ENCODE peak calls at places on chromosomes 16 and 17, in eight cellular contexts. B is K562, Q is heart left ventricle, D is Caco-2, N is tibial nerve, H is suprapubic skin, W is transverse colon, I is lung. V is an unnamed sample. For H3K4me1, the result is how much of the 10 kb centered on the place peaks cover.

GRCh38 chr17:45745843-45746494 is 38.2 kb upstream of the CRHR1 start:
- DNase-seq in B (no peak), H (no peak), D (no peak), Q (no peak), W (no peak), N (no peak), I (no peak), V (no peak)

GRCh38 chr16:50298591-50299507 is 32.5 kb downstream of the ADCY7 start:
- DNase-seq in H (peak), D (peak), N (no peak), Q (no peak), W (no peak), B (no peak), I (no peak), V (no peak)

GRCh38 chr16:73605309-73605708 is 557.4 kb upstream of the ZFHX3 start:
- DNase-seq in N (no peak), W (no peak), B (no peak), H (no peak), D (no peak), I (no peak), Q (no peak), V (no peak)

GRCh38 chr17:60745544-60745943 is 67.9 kb downstream of the BCAS3 start:
- DNase-seq in D (no peak), H (no peak), W (no peak), I (no peak), B (no peak), Q (no peak), N (no peak), V (no peak)

GRCh38 chr16:87123356-87124001 is 193.7 kb downstream of the C16orf95 start:
- DNase-seq in W (no peak), H (no peak), N (no peak), I (no peak), D (no peak), B (no peak), Q (no peak), V (no peak)

GRCh38 chr16:85969591-85969990 is 70.6 kb downstream of the IRF8 start:
- DNase-seq in I (no peak), B (no peak), Q (no peak), W (no peak), D (no peak), N (no peak), H (no peak), V (no peak)

GRCh38 chr17:39113871-39114270 is 37.6 kb downstream of the PLXDC1 start:
- DNase-seq in B (no peak), W (no peak), H (no peak), I (no peak), N (no peak), D (no peak), Q (no peak), V (no peak)

GRCh38 chr16:85570213-85570734 is 42.8 kb upstream of the GSE1 start:
- DNase-seq in W (no peak), H (no peak), I (no peak), N (no peak), D (no peak), Q (no peak), B (no peak), V (no peak)

GRCh38 chr16:89057738-89058137 is 35.9 kb upstream of the ACSF3 start:
- DNase-seq in B (no peak), W (no peak), H (no peak), I (no peak), N (no peak), Q (no peak), D (no peak), V (no peak)

GRCh38 chr17:16061631-16062030 is 62.0 kb downstream of the TTC19 start:
- DNase-seq in N (no peak), I (no peak), Q (no peak), H (no peak), W (no peak), B (no peak), D (no peak), V (no peak)

GRCh38 chr17:15403276-15403939 is 62.0 kb upstream of the TEKT3 start:
- DNase-seq in D (no peak), H (no peak), I (no peak), N (no peak), Q (peak), W (no peak), B (no peak), V (no peak)

GRCh38 chr17:79814966-79815835 is 18.3 kb upstream of the CBX8 start:
- DNase-seq in Q (no peak), H (no peak), N (no peak), B (no peak), W (peak), D (no peak), I (peak), V (no peak)

GRCh38 chr16:85440744-85441143 is 172.4 kb upstream of the GSE1 start:
- DNase-seq in B (no peak), H (no peak), Q (no peak), I (no peak), W (no peak), D (no peak), N (no peak), V (no peak)

GRCh38 chr16:19188406-19188805 is 20.4 kb downstream of the SYT17 start:
- DNase-seq in B (no peak), Q (no peak), W (no peak), D (no peak), I (no peak), H (no peak), N (no peak), V (no peak)

GRCh38 chr17:30920282-30920681 is 1.5 kb upstream of the ADAP2 start:
- DNase-seq in B (no peak), N (no peak), H (no peak), D (no peak), Q (peak), W (no peak), I (no peak), V (no peak)

GRCh38 chr16:86955136-86955890 is 361.9 kb downstream of the C16orf95 start:
- DNase-seq in N (no peak), W (no peak), H (no peak), D (no peak), Q (no peak), B (no peak), I (no peak), V (no peak)

GRCh38 chr16:54096607-54097006 is 190.0 kb downstream of the IRX3 start:
- DNase-seq in N (no peak), I (no peak), W (no peak), D (no peak), H (no peak), Q (no peak), B (no peak), V (no peak)

GRCh38 chr16:22329199-22329695 is 32.0 kb downstream of the POLR3E start:
- DNase-seq in I (no peak), B (no peak), H (no peak), N (no peak), W (no peak), D (no peak), Q (no peak), V (no peak)

GRCh38 chr17:71942626-71943025 is 178.2 kb upstream of the SOX9 start:
- DNase-seq in Q (peak), D (no peak), I (no peak), N (peak), H (no peak), W (peak), B (no peak), V (no peak)

GRCh38 chr17:72380120-72380519 is 259.3 kb downstream of the SOX9 start:
- DNase-seq in D (no peak), I (no peak), Q (no peak), H (no peak), N (no peak), B (no peak), W (no peak), V (no peak)

GRCh38 chr16:73171901-73172619 is 124.1 kb upstream of the ZFHX3 start:
- DNase-seq in Q (peak), I (no peak), W (no peak), N (no peak), H (no peak), D (no peak), B (no peak), V (no peak)

GRCh38 chr16:67158637-67159600 is 790 bp downstream of the TRADD start:
- DNase-seq in Q (peak), N (no peak), W (peak), H (no peak), D (peak), I (no peak), B (peak), V (no peak)

GRCh38 chr17:1485311-1485747 is 7.2 kb downstream of the MYO1C start:
- DNase-seq in B (peak), I (peak), N (no peak), H (no peak), D (peak), Q (peak), W (peak), V (no peak)

GRCh38 chr17:41226051-41226450 is 397 bp upstream of the KRTAP9-2 start:
- DNase-seq in D (no peak), W (no peak), Q (no peak), N (no peak), B (no peak), H (no peak), I (no peak), V (no peak)

GRCh38 chr16:1998852-1999801 is 9.4 kb downstream of the SYNGR3 start:
- DNase-seq in B (no peak), D (no peak), I (no peak), H (no peak), N (no peak), W (no peak), Q (no peak), V (no peak)

GRCh38 chr17:77914440-77915254 is 43.9 kb upstream of the TNRC6C start:
- DNase-seq in W (no peak), B (no peak), D (no peak), I (no peak), Q (no peak), N (no peak), H (no peak), V (no peak)

GRCh38 chr17:3845361-3845753 is 689 bp downstream of the NCBP3 start:
- DNase-seq in W (peak), D (no peak), I (no peak), H (no peak), B (no peak), Q (no peak), N (no peak), V (no peak)

GRCh38 chr17:4086041-4086483 is 56.8 kb downstream of the ZZEF1 start:
- DNase-seq in W (no peak), Q (no peak), N (no peak), H (no peak), D (no peak), I (no peak), B (no peak), V (no peak)

GRCh38 chr17:34178047-34178446 is 77.0 kb upstream of the CCL2 start:
- DNase-seq in W (no peak), B (no peak), Q (no peak), H (no peak), N (no peak), D (no peak), I (no peak), V (no peak)

GRCh38 chr16:85947511-85948509 is 48.8 kb downstream of the IRF8 start:
- DNase-seq in N (no peak), D (no peak), B (no peak), I (no peak), H (no peak), Q (no peak), W (peak), V (no peak)

GRCh38 chr16:66408181-66409048 is 18.7 kb upstream of the BEAN1 start:
- DNase-seq in B (no peak), I (no peak), Q (peak), N (no peak), D (no peak), H (no peak), W (no peak), V (no peak)

GRCh38 chr17:29111816-29112499 is 68.2 kb downstream of the MYO18A start:
- DNase-seq in W (peak), H (peak), D (peak), Q (peak), I (peak), N (peak), B (peak), V (no peak)

GRCh38 chr17:39564201-39564828 is 43.4 kb downstream of the NEUROD2 start:
- DNase-seq in N (no peak), Q (no peak), W (no peak), D (no peak), B (peak), H (no peak), I (no peak), V (no peak)

GRCh38 chr17:44314869-44315661 is 6.7 kb downstream of the RUNDC3A start:
- DNase-seq in D (peak), H (no peak), I (no peak), B (peak), Q (no peak), N (no peak), W (peak), V (no peak)

GRCh38 chr16:68382296-68382718 is 66.0 kb downstream of the SMPD3 start:
- DNase-seq in D (no peak), Q (no peak), H (no peak), I (no peak), W (peak), B (peak), N (no peak), V (no peak)

DNA sequence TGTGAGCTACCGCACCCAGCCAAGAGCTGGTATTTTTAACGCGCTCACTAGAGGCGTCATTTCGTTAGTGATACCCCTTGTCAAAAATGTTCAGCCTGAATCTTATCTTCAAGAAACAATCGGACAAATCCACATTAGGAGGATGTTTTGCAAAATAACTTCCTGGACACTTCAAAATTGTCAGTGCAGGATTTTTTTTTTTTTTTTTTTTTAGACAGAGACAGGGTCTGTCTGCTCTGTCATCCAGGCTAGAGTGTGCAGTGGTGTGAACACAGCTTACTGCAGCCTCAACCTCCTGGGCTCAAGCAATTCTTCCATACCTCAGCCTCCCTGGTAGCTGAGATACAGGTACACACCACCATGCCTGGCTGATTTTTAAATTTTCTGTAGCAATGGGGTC is 63.0 kb downstream of the RMI2 start:
- DNase-seq in N (no peak), D (no peak), B (no peak), W (no peak), H (no peak), Q (no peak), I (no peak), V (no peak)
- H3K4me1 ChIP-seq in N (under half), D (under half), B (under half), W (under half), H (under half), Q (under half), I (under half), V (under half)

GRCh38 chr16:64092284-64092683 is 1029.6 kb downstream of the CDH11 start:
- DNase-seq in B (no peak), D (no peak), N (no peak), W (no peak), H (no peak), I (no peak), Q (no peak), V (no peak)
- TF ChIP-seq CTCF in B (no peak), D (no peak), N (no peak), W (no peak), H (no peak), I (no peak), Q (no peak), V (no peak)

GRCh38 chr16:56317998-56318912 is 107.1 kb downstream of the AMFR start:
- DNase-seq in H (no peak), W (peak), I (peak), D (peak), B (peak), N (peak), Q (peak), V (peak)
- H3K4me1 ChIP-seq in H (under half), W (under half), I (under half), D (under half), B (under half), N (under half), Q (under half), V (under half)

GRCh38 chr17:68433211-68433610 is 24.1 kb downstream of the WIPI1 start:
- DNase-seq in I (no peak), N (no peak), H (peak), W (no peak), D (no peak), B (no peak), Q (no peak), V (no peak)

GRCh38 chr17:68431045-68431608 is 26.2 kb downstream of the WIPI1 start:
- DNase-seq in H (peak), N (no peak), I (no peak), D (no peak), B (no peak), Q (no peak), W (no peak), V (no peak)

GRCh38 chr17:68432086-68432864 is 25.0 kb downstream of the WIPI1 start:
- DNase-seq in Q (no peak), N (no peak), W (no peak), B (no peak), H (peak), I (no peak), D (no peak), V (no peak)

GRCh38 chr17:68429881-68430280 is 27.4 kb downstream of the WIPI1 start:
- DNase-seq in D (no peak), I (no peak), W (no peak), B (no peak), H (peak), Q (no peak), N (no peak), V (no peak)

GRCh38 chr17:68431661-68432071 is 25.6 kb downstream of the WIPI1 start:
- DNase-seq in Q (no peak), B (peak), N (no peak), D (no peak), H (peak), W (no peak), I (no peak), V (no peak)
- TF ChIP-seq CTCF in Q (peak), B (peak), N (no peak), D (no peak), H (peak), W (no peak), I (no peak), V (no peak)

DNA sequence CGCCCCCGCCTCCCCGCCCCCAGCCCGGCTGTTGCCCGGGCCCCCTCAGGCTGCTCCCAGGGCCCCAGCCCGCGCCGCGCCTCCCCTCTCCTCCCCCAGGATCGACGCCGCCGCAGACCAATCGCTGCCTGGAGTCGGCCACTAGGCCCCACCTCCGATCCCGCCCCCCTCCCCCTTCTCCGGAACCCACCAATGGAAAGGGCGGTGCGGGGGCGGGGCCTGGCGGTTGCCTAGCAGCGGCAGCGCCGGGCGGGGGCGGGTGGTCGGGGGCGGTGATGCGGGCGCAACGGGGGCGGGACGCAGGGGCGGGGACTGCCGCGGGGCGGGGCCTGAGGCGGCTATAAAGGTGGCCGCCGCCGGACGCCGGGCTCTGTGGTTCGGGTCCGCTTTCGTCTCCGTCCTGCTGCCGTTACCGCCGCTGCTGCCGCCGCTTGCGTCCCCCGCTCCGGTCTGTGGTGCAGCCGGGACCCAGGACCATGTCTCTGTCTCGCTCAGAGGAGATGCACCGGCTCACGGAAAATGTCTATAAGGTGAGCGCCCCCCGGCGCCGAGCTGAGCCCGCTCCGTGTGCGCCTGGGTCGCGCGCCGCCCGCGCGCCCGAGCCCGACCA is at the start of gene BAIAP2:
- DNase-seq in N (peak), H (peak), W (peak), Q (peak), B (peak), D (peak), I (peak), V (peak)
- H3K4me1 ChIP-seq in N (under half), H (half or more), W (half or more), Q (half or more), B (half or more), D (under half), I (under half), V (under half)

GRCh38 chr16:30075503-30076275 is at the start of gene PPP4C:
- DNase-seq in H (peak), D (peak), I (peak), N (peak), Q (peak), B (peak), W (peak), V (peak)
- TF ChIP-seq CTCF in H (no peak), D (no peak), I (peak), N (no peak), Q (no peak), B (no peak), W (peak), V (no peak)

GRCh38 chr17:6589266-6589946 is 33.1 kb upstream of the PITPNM3 start:
- DNase-seq in B (no peak), I (no peak), W (no peak), Q (no peak), D (no peak), H (no peak), N (no peak), V (no peak)
- H3K4me1 ChIP-seq in B (under half), I (under half), W (under half), Q (under half), D (under half), H (under half), N (under half), V (under half)

V was measured in thoracic aorta.